ENCODE peak calls at places on chromosomes 16 and 17, in eight cellular contexts. K is astrocyte of the spinal cord; I is CD8-positive, alpha-beta memory T cell; J is cerebellar cortex; N is stimulated activated CD4-positive, alpha-beta T cell treated with anti-CD3 and anti-CD28 coated beads, Interleukin-15, amount 100 ng/mL, for 24 hours; X is A172; P is GM06990; M is heart right ventricle. W is an unnamed sample.

GRCh38 chr17:66449418-66449977 is 147.1 kb downstream of the PRKCA start:
- DNase-seq in K (no peak), I (no peak), J (no peak), N (no peak), X (no peak), P (no peak), M (no peak), W (no peak)

GRCh38 chr17:27575912-27576252 is 55.1 kb upstream of the LGALS9 start:
- DNase-seq in K (no peak), I (no peak), J (no peak), N (no peak), X (no peak), P (no peak), M (no peak), W (no peak)

GRCh38 chr17:35523296-35523695 is 14.2 kb downstream of the SLFN12L start:
- DNase-seq in K (no peak), I (no peak), J (no peak), N (no peak), X (no peak), P (no peak), M (no peak), W (no peak)

GRCh38 chr17:81931189-81931556 is 3.6 kb upstream of the MAFG start:
- DNase-seq in K (no peak), I (no peak), J (no peak), N (no peak), X (no peak), P (no peak), M (no peak), W (no peak)

GRCh38 chr17:6574689-6575595 is 18.6 kb upstream of the PITPNM3 start:
- DNase-seq in K (peak), I (peak), J (peak), N (peak), X (no peak), P (peak), M (peak), W (peak)

GRCh38 chr16:51951668-51952298 is 595.2 kb downstream of the TOX3 start:
- DNase-seq in K (no peak), I (no peak), J (no peak), N (no peak), X (no peak), P (no peak), M (no peak), W (no peak)

GRCh38 chr16:51410125-51410524 is 259.1 kb upstream of the SALL1 start:
- DNase-seq in K (no peak), I (no peak), J (no peak), N (no peak), X (no peak), P (no peak), M (no peak), W (no peak)

GRCh38 chr17:79513805-79514535 is 96.9 kb downstream of the RBFOX3 start:
- DNase-seq in K (no peak), I (no peak), J (no peak), N (no peak), X (peak), P (no peak), M (no peak), W (no peak)

GRCh38 chr17:50274142-50274944 is at the start of gene TMEM92:
- DNase-seq in K (peak), I (no peak), J (peak), N (peak), X (peak), P (no peak), M (no peak), W (no peak)

GRCh38 chr17:63516910-63517824 is 6.0 kb upstream of the KCNH6 start:
- DNase-seq in K (peak), I (no peak), J (no peak), N (peak), X (peak), P (no peak), M (no peak), W (peak)

GRCh38 chr16:80852261-80852872 is 48.0 kb upstream of the CDYL2 start:
- DNase-seq in K (peak), I (no peak), J (peak), N (peak), X (peak), P (no peak), M (no peak), W (peak)

GRCh38 chr16:401468-402348 is at the start of gene DECR2:
- DNase-seq in K (peak), I (peak), J (peak), N (peak), X (peak), P (peak), M (peak), W (peak)

W was measured in activated T-cell treated with anti-CD3 and anti-CD28 coated beads, Interleukin-2, amount 50 U/mL, for 72 hours.